ENCODE peak calls at places on chromosomes 16 and 17, in five cellular contexts. One of them, this sample, is unnamed. For H3K27me3 and H3K4me1, the result is how much of the 10 kb centered on the place peaks cover.

GRCh38 chr17:45087496-45087975 is 26.4 kb downstream of the NMT1 start:
- DNase-seq in CD4-positive, alpha-beta memory T cell: no peak
- DNase-seq in Caco-2: no peak
- DNase-seq in stomach: no peak
- DNase-seq in PC-3: no peak
- DNase-seq in this sample: no peak

GRCh38 chr17:2755941-2756724 is 6.7 kb upstream of the CCDC92B start:
- DNase-seq in CD4-positive, alpha-beta memory T cell: no peak
- DNase-seq in Caco-2: peak
- DNase-seq in PC-3: no peak
- DNase-seq in stomach: no peak
- DNase-seq in this sample: no peak

GRCh38 chr17:74521701-74522201 is 9.5 kb downstream of the CD300LB start:
- DNase-seq in Caco-2: no peak
- DNase-seq in PC-3: no peak
- DNase-seq in stomach: peak
- DNase-seq in CD4-positive, alpha-beta memory T cell: no peak
- DNase-seq in this sample: no peak

GRCh38 chr17:15377608-15378007 is 36.2 kb upstream of the TEKT3 start:
- DNase-seq in CD4-positive, alpha-beta memory T cell: no peak
- DNase-seq in stomach: no peak
- DNase-seq in PC-3: peak
- DNase-seq in Caco-2: peak
- DNase-seq in this sample: no peak

GRCh38 chr16:81410643-81411235 is 33.9 kb upstream of the CMIP start:
- DNase-seq in Caco-2: no peak
- DNase-seq in CD4-positive, alpha-beta memory T cell: no peak
- DNase-seq in stomach: no peak
- DNase-seq in PC-3: no peak
- DNase-seq in this sample: no peak

GRCh38 chr17:83202002-83203000 is 122.9 kb downstream of the METRNL start:
- DNase-seq in PC-3: no peak
- DNase-seq in Caco-2: peak
- DNase-seq in CD4-positive, alpha-beta memory T cell: no peak
- DNase-seq in stomach: peak
- DNase-seq in this sample: no peak

GRCh38 chr17:52986056-52986662 is 827.6 kb upstream of the CA10 start:
- DNase-seq in Caco-2: no peak
- DNase-seq in stomach: no peak
- DNase-seq in CD4-positive, alpha-beta memory T cell: no peak
- DNase-seq in PC-3: no peak
- DNase-seq in this sample: no peak

GRCh38 chr16:88373927-88374492 is 8.7 kb upstream of the ZNF469 start:
- DNase-seq in PC-3: no peak
- DNase-seq in Caco-2: no peak
- DNase-seq in CD4-positive, alpha-beta memory T cell: no peak
- DNase-seq in stomach: no peak
- DNase-seq in this sample: no peak

GRCh38 chr17:31314788-31315105 is 893 bp upstream of the EVI2B start:
- DNase-seq in PC-3: no peak
- DNase-seq in CD4-positive, alpha-beta memory T cell: no peak
- DNase-seq in stomach: no peak
- DNase-seq in Caco-2: no peak
- DNase-seq in this sample: no peak

GRCh38 chr17:50266384-50267073 is 7.7 kb upstream of the TMEM92 start:
- DNase-seq in PC-3: peak
- DNase-seq in CD4-positive, alpha-beta memory T cell: no peak
- DNase-seq in stomach: peak
- DNase-seq in Caco-2: peak
- DNase-seq in this sample: no peak

GRCh38 chr17:50269477-50270429 is 4.5 kb upstream of the TMEM92 start:
- DNase-seq in CD4-positive, alpha-beta memory T cell: peak
- DNase-seq in PC-3: peak
- DNase-seq in Caco-2: peak
- DNase-seq in stomach: peak
- DNase-seq in this sample: peak

GRCh38 chr17:50267074-50267841 is 7.0 kb upstream of the TMEM92 start:
- DNase-seq in Caco-2: peak
- DNase-seq in CD4-positive, alpha-beta memory T cell: no peak
- DNase-seq in PC-3: no peak
- DNase-seq in stomach: no peak
- DNase-seq in this sample: no peak

GRCh38 chr17:50268632-50269287 is 5.5 kb upstream of the TMEM92 start:
- DNase-seq in stomach: peak
- DNase-seq in Caco-2: peak
- DNase-seq in PC-3: no peak
- DNase-seq in CD4-positive, alpha-beta memory T cell: no peak
- DNase-seq in this sample: no peak

DNA sequence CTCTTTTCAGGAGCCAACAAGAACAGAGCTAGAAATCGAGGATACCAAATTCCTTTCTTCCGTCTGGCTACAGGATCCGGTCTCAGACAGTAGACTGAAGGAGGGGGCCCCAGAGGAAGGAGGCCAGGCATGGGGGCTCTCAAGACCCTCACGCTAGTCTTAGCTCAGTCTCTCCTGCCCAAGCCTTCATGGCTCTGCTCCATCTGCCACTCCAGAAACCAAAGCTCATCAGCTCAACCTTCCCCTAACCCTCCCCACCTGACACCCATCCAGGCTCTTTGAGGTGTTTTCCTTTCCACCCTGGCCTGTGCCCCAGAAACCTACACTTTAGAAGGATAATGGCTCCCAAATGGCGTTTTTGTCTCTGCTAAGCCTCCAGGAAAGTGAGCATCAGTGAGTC is 6.2 kb upstream of the TMEM92 start:
- DNase-seq in Caco-2: peak
- DNase-seq in PC-3: no peak
- DNase-seq in stomach: no peak
- DNase-seq in CD4-positive, alpha-beta memory T cell: no peak
- DNase-seq in this sample: no peak
- H3K4me3 ChIP-seq in Caco-2: no peak
- H3K4me3 ChIP-seq in PC-3: no peak
- H3K4me3 ChIP-seq in stomach: no peak
- H3K4me3 ChIP-seq in CD4-positive, alpha-beta memory T cell: no peak
- H3K4me3 ChIP-seq in this sample: no peak

GRCh38 chr16:4702466-4702808 is 9.1 kb downstream of the NUDT16L1 start:
- DNase-seq in CD4-positive, alpha-beta memory T cell: no peak
- DNase-seq in stomach: no peak
- DNase-seq in PC-3: no peak
- DNase-seq in Caco-2: peak
- DNase-seq in this sample: no peak

GRCh38 chr16:4699030-4699556 is 5.7 kb downstream of the NUDT16L1 start:
- DNase-seq in Caco-2: peak
- DNase-seq in stomach: no peak
- DNase-seq in CD4-positive, alpha-beta memory T cell: no peak
- DNase-seq in PC-3: no peak
- DNase-seq in this sample: no peak

GRCh38 chr16:4700997-4701743 is 7.8 kb downstream of the NUDT16L1 start:
- DNase-seq in Caco-2: no peak
- DNase-seq in PC-3: no peak
- DNase-seq in CD4-positive, alpha-beta memory T cell: no peak
- DNase-seq in stomach: peak
- DNase-seq in this sample: no peak

GRCh38 chr16:4701791-4702465 is 8.6 kb downstream of the NUDT16L1 start:
- DNase-seq in stomach: no peak
- DNase-seq in PC-3: no peak
- DNase-seq in Caco-2: peak
- DNase-seq in CD4-positive, alpha-beta memory T cell: no peak
- DNase-seq in this sample: no peak

DNA sequence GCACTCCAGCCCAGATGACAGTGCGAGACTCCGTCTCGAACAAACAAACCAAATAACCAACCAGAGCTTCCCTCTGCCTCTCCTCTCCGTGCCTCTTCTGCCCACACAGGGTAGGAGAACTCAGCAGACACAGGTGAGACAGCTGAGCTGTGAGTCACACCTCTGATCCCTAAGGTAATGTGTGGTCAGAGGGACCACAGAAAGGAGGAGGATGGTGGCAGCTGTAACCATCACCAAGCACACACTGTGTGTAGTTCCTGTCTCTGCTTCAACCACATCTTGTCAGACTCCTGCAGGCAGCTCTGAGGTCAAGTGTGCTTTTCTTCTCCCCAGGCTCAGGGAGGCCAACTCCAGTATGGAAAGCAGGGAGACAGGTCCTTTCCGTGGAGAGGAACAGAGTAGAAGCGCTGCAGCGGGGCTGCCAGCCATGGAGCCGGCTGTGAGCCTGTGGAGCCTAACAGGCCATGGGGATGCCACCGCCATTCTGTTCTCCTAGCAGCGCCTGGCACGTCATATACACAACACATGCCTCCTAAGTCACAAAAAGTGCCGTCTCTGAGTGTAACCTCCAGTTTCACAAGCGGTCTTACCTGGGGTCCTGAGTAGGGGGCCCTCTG is 7.1 kb downstream of the NUDT16L1 start:
- DNase-seq in stomach: no peak
- DNase-seq in PC-3: no peak
- DNase-seq in Caco-2: no peak
- DNase-seq in CD4-positive, alpha-beta memory T cell: no peak
- DNase-seq in this sample: no peak
- H3K27me3 ChIP-seq in stomach: under half
- H3K27me3 ChIP-seq in PC-3: under half
- H3K27me3 ChIP-seq in Caco-2: under half
- H3K27me3 ChIP-seq in CD4-positive, alpha-beta memory T cell: under half
- H3K27me3 ChIP-seq in this sample: under half

DNA sequence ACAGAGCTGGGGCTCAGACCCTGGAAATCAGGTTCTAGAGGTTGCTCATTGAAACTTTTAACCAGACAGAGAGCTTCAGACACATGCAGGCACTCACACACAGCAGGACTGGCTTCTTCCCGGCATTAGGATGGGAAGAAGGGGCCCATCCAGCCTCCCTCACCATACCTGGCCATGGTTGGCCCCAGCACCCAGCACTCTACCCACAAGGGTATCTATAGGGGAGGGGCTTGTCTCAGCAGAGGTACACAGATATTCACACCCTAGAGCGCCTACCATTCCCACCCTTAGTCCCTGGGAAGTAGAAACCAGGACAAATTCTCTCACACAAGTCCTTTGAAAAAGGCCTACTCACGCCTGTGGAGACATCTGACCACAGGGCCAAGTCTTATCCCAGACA is 20.5 kb upstream of the CCL2 start:
- DNase-seq in stomach: no peak
- DNase-seq in CD4-positive, alpha-beta memory T cell: no peak
- DNase-seq in PC-3: no peak
- DNase-seq in Caco-2: no peak
- DNase-seq in this sample: no peak
- H3K4me1 ChIP-seq in stomach: under half
- H3K4me1 ChIP-seq in CD4-positive, alpha-beta memory T cell: under half
- H3K4me1 ChIP-seq in PC-3: under half
- H3K4me1 ChIP-seq in Caco-2: under half
- H3K4me1 ChIP-seq in this sample: under half

GRCh38 chr17:80474933-80475915 is 1.2 kb downstream of the NPTX1 start:
- DNase-seq in CD4-positive, alpha-beta memory T cell: no peak
- DNase-seq in PC-3: no peak
- DNase-seq in Caco-2: no peak
- DNase-seq in stomach: no peak
- DNase-seq in this sample: no peak
- H3K4me3 ChIP-seq in CD4-positive, alpha-beta memory T cell: no peak
- H3K4me3 ChIP-seq in PC-3: peak
- H3K4me3 ChIP-seq in Caco-2: peak
- H3K4me3 ChIP-seq in stomach: peak
- H3K4me3 ChIP-seq in this sample: no peak

This sample was measured in CD4-positive, CD25-positive, alpha-beta regulatory T cell.